ENCODE peak calls at places on chromosomes 7 and 10, in four cellular contexts. I, P, A and Y are unnamed samples.

GRCh38 chr7:22114440-22114981 is 168.8 kb upstream of the CDCA7L start:
- DNase-seq in A (no peak), I (no peak), P (no peak), Y (no peak)

GRCh38 chr7:144728556-144728955 is 107.3 kb downstream of the TPK1 start:
- DNase-seq in P (no peak), I (no peak), A (no peak), Y (no peak)

GRCh38 chr7:71787513-71787912 is 624.6 kb downstream of the CALN1 start:
- DNase-seq in I (no peak), P (no peak), A (no peak), Y (no peak)

GRCh38 chr10:94292448-94293118 is 70.2 kb downstream of the NOC3L start:
- DNase-seq in P (no peak), I (peak; percentile 26), A (peak; percentile 78), Y (no peak)

GRCh38 chr10:23442936-23443335 is 4.1 kb downstream of the OTUD1 start:
- DNase-seq in I (no peak), P (no peak), A (no peak), Y (no peak)

GRCh38 chr10:98201760-98202159 is 66.2 kb downstream of the LOXL4 start:
- DNase-seq in A (no peak), I (no peak), P (no peak), Y (no peak)

GRCh38 chr7:17677408-17677807 is 262.9 kb downstream of the SNX13 start:
- DNase-seq in I (peak; percentile 86), P (no peak), A (no peak), Y (no peak)

GRCh38 chr7:91876391-91877133 is 3.9 kb downstream of the MTERF1 start:
- DNase-seq in I (peak; percentile 34), A (no peak), P (no peak), Y (no peak)

DNA sequence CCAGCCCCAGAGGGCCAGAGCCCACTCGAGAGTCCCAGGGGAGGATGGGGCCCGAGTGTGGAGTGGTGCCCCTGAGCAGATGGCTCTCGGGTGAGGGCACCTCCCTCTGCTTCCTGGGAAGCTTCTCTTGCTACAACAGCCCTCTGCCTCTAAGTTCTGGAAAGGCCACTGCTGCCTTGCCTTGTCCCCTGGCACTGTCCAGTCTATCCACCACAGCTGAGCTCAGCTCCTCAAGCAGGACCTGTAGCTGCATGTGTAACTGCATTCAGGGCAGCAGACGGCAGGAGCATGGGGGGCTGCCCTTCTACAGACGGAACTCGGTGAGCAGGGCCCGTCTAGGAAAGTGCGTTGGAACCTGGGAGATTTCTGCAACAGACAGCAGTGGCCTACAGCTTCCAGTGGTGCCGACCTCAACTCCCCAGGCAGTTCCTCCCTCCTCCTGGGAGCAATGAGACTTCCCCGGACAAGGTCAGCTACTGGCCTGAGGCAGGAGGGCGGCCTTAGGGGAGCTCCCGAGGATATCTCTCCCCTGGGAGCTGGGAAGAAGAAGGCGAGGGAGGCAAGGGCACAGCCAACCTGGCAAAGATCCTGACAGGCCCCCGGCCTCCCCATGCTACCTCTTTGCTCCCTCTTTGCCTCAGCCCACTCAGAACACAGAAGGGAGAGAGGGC is 88.5 kb downstream of the DLG5 start:
- DNase-seq in P (no peak), I (no peak), A (no peak), Y (no peak)
- H3K27ac ChIP-seq in P (no peak overlapping the region), I (no peak overlapping the region), A (peak overlapping the region; percentile 74), Y (no peak overlapping the region)

DNA sequence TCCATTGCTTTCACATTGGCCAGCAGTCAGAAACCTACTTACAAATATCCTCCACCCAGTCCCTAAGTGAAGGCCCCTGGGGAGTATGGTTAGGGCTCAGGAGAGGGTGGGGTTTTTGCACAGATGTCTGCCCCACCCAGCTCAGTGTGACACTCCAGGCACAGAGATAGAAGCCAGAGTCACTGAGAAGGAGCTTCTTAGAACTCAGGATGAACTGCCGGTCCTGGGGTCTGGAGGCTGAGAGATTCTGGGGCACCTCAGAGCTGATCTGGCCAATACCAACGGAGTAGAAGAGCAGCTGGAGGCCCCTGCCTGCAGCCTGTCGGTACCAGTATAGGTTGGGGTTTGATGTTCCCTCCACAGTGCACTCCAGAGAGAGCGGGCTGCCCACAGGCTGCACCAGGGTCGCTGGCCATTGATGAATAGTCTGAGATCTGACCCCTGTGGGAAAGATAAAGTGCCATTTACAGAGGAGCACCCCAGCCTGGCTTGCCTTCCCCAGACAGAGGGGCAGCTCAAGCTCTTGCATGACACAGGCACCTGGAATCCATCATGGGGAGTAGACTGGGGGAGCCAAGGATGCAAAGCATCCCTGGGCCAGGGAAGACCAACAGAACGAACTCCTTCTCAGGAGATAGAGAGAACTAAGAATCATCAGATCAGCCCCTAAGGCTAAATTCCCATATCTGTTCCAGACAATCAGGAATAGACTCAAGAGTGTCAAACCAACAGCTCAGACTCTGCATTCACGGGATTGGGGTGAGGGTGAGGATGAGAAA is 41.9 kb downstream of the PRSS2 start:
- DNase-seq in P (no peak), I (peak; percentile 88), A (no peak), Y (no peak)
- H3K4me1 ChIP-seq in P (peaks cover 7% of the 10 kb centered on the region), I (peaks cover 16% of the 10 kb centered on the region), A (peaks cover 6% of the 10 kb centered on the region), Y (no peaks in the 10 kb centered on the region)

GRCh38 chr7:140273417-140273816 is 96.6 kb upstream of the KDM7A start:
- DNase-seq in I (no peak), A (no peak), P (no peak), Y (no peak)
- H3K27me3 ChIP-seq in I (no peaks in the 10 kb centered on the region), A (no peaks in the 10 kb centered on the region), P (no peaks in the 10 kb centered on the region), Y (peaks cover 7% of the 10 kb centered on the region)

GRCh38 chr10:91185239-91185875 is 35.1 kb upstream of the PCGF5 start:
- DNase-seq in I (peak; percentile 36), A (peak; percentile 60), P (no peak), Y (no peak)
- H3K27ac ChIP-seq in I (no peak overlapping the region), A (no peak overlapping the region), P (no peak overlapping the region), Y (no peak overlapping the region)